ENCODE peak calls at places on chromosomes 1 and 21, in eight cellular contexts. One of them, this sample, is unnamed.

GRCh38 chr1:154808909-154809262 is 61.2 kb downstream of the KCNN3 start:
- DNase-seq in fibroblast of villous mesenchyme: no peak
- DNase-seq in activated T-helper 9 cell treated with anti-CD3 and anti-CD28 coated beads, Interleukin-2, amount 50 U/mL, for 16 hours: no peak
- DNase-seq in substantia nigra: no peak
- DNase-seq in kidney tubule cell: peak
- DNase-seq in GM13976: peak
- DNase-seq in activated CD8-positive, alpha-beta memory T cell treated with anti-CD3 and anti-CD28 coated beads for 24 hours: no peak
- DNase-seq in CD8-positive, alpha-beta memory T cell: no peak
- DNase-seq in this sample: no peak

GRCh38 chr21:26686278-26686677 is 113.2 kb upstream of the CYYR1 start:
- DNase-seq in substantia nigra: no peak
- DNase-seq in GM13976: peak
- DNase-seq in activated CD8-positive, alpha-beta memory T cell treated with anti-CD3 and anti-CD28 coated beads for 24 hours: no peak
- DNase-seq in kidney tubule cell: peak
- DNase-seq in CD8-positive, alpha-beta memory T cell: no peak
- DNase-seq in fibroblast of villous mesenchyme: peak
- DNase-seq in activated T-helper 9 cell treated with anti-CD3 and anti-CD28 coated beads, Interleukin-2, amount 50 U/mL, for 16 hours: no peak
- DNase-seq in this sample: no peak

GRCh38 chr21:29416268-29416667 is 117.5 kb downstream of the BACH1 start:
- DNase-seq in fibroblast of villous mesenchyme: no peak
- DNase-seq in GM13976: no peak
- DNase-seq in kidney tubule cell: peak
- DNase-seq in activated CD8-positive, alpha-beta memory T cell treated with anti-CD3 and anti-CD28 coated beads for 24 hours: no peak
- DNase-seq in CD8-positive, alpha-beta memory T cell: no peak
- DNase-seq in substantia nigra: no peak
- DNase-seq in activated T-helper 9 cell treated with anti-CD3 and anti-CD28 coated beads, Interleukin-2, amount 50 U/mL, for 16 hours: no peak
- DNase-seq in this sample: no peak

GRCh38 chr1:77542784-77543183 is 139.7 kb downstream of the ZZZ3 start:
- DNase-seq in substantia nigra: no peak
- DNase-seq in GM13976: no peak
- DNase-seq in activated CD8-positive, alpha-beta memory T cell treated with anti-CD3 and anti-CD28 coated beads for 24 hours: no peak
- DNase-seq in CD8-positive, alpha-beta memory T cell: no peak
- DNase-seq in fibroblast of villous mesenchyme: no peak
- DNase-seq in kidney tubule cell: no peak
- DNase-seq in activated T-helper 9 cell treated with anti-CD3 and anti-CD28 coated beads, Interleukin-2, amount 50 U/mL, for 16 hours: no peak
- DNase-seq in this sample: no peak

GRCh38 chr1:20440785-20441200 is 45.2 kb downstream of the CAMK2N1 start:
- DNase-seq in CD8-positive, alpha-beta memory T cell: peak
- DNase-seq in activated CD8-positive, alpha-beta memory T cell treated with anti-CD3 and anti-CD28 coated beads for 24 hours: peak
- DNase-seq in activated T-helper 9 cell treated with anti-CD3 and anti-CD28 coated beads, Interleukin-2, amount 50 U/mL, for 16 hours: peak
- DNase-seq in fibroblast of villous mesenchyme: peak
- DNase-seq in substantia nigra: no peak
- DNase-seq in GM13976: peak
- DNase-seq in kidney tubule cell: peak
- DNase-seq in this sample: no peak

GRCh38 chr1:64691631-64692030 is 53.2 kb upstream of the RAVER2 start:
- DNase-seq in fibroblast of villous mesenchyme: peak
- DNase-seq in substantia nigra: no peak
- DNase-seq in kidney tubule cell: peak
- DNase-seq in GM13976: no peak
- DNase-seq in activated T-helper 9 cell treated with anti-CD3 and anti-CD28 coated beads, Interleukin-2, amount 50 U/mL, for 16 hours: no peak
- DNase-seq in CD8-positive, alpha-beta memory T cell: no peak
- DNase-seq in activated CD8-positive, alpha-beta memory T cell treated with anti-CD3 and anti-CD28 coated beads for 24 hours: no peak
- DNase-seq in this sample: no peak

GRCh38 chr1:31297273-31298247 is 728 bp downstream of the ZCCHC17 start:
- DNase-seq in substantia nigra: no peak
- DNase-seq in activated T-helper 9 cell treated with anti-CD3 and anti-CD28 coated beads, Interleukin-2, amount 50 U/mL, for 16 hours: no peak
- DNase-seq in activated CD8-positive, alpha-beta memory T cell treated with anti-CD3 and anti-CD28 coated beads for 24 hours: no peak
- DNase-seq in GM13976: no peak
- DNase-seq in kidney tubule cell: peak
- DNase-seq in fibroblast of villous mesenchyme: peak
- DNase-seq in CD8-positive, alpha-beta memory T cell: no peak
- DNase-seq in this sample: no peak

GRCh38 chr1:245764040-245764439 is 609.3 kb downstream of the KIF26B start:
- DNase-seq in CD8-positive, alpha-beta memory T cell: no peak
- DNase-seq in kidney tubule cell: no peak
- DNase-seq in fibroblast of villous mesenchyme: no peak
- DNase-seq in GM13976: no peak
- DNase-seq in activated T-helper 9 cell treated with anti-CD3 and anti-CD28 coated beads, Interleukin-2, amount 50 U/mL, for 16 hours: no peak
- DNase-seq in activated CD8-positive, alpha-beta memory T cell treated with anti-CD3 and anti-CD28 coated beads for 24 hours: no peak
- DNase-seq in substantia nigra: no peak
- DNase-seq in this sample: no peak

GRCh38 chr1:87064981-87065380 is 150.5 kb downstream of the HS2ST1 start:
- DNase-seq in fibroblast of villous mesenchyme: no peak
- DNase-seq in substantia nigra: no peak
- DNase-seq in GM13976: no peak
- DNase-seq in CD8-positive, alpha-beta memory T cell: no peak
- DNase-seq in activated T-helper 9 cell treated with anti-CD3 and anti-CD28 coated beads, Interleukin-2, amount 50 U/mL, for 16 hours: no peak
- DNase-seq in kidney tubule cell: no peak
- DNase-seq in activated CD8-positive, alpha-beta memory T cell treated with anti-CD3 and anti-CD28 coated beads for 24 hours: no peak
- DNase-seq in this sample: no peak

GRCh38 chr1:16727190-16728111 is 12.9 kb upstream of the RNU1-4 start:
- DNase-seq in kidney tubule cell: peak
- DNase-seq in fibroblast of villous mesenchyme: peak
- DNase-seq in activated T-helper 9 cell treated with anti-CD3 and anti-CD28 coated beads, Interleukin-2, amount 50 U/mL, for 16 hours: peak
- DNase-seq in GM13976: peak
- DNase-seq in substantia nigra: no peak
- DNase-seq in activated CD8-positive, alpha-beta memory T cell treated with anti-CD3 and anti-CD28 coated beads for 24 hours: peak
- DNase-seq in CD8-positive, alpha-beta memory T cell: no peak
- DNase-seq in this sample: no peak

GRCh38 chr1:66968574-66968973 is 43.8 kb downstream of the MIER1 start:
- DNase-seq in substantia nigra: no peak
- DNase-seq in activated T-helper 9 cell treated with anti-CD3 and anti-CD28 coated beads, Interleukin-2, amount 50 U/mL, for 16 hours: no peak
- DNase-seq in fibroblast of villous mesenchyme: peak
- DNase-seq in GM13976: no peak
- DNase-seq in activated CD8-positive, alpha-beta memory T cell treated with anti-CD3 and anti-CD28 coated beads for 24 hours: no peak
- DNase-seq in kidney tubule cell: no peak
- DNase-seq in CD8-positive, alpha-beta memory T cell: no peak
- DNase-seq in this sample: no peak

GRCh38 chr1:3743826-3744225 is 8.4 kb upstream of the CCDC27 start:
- DNase-seq in GM13976: no peak
- DNase-seq in CD8-positive, alpha-beta memory T cell: no peak
- DNase-seq in fibroblast of villous mesenchyme: no peak
- DNase-seq in activated CD8-positive, alpha-beta memory T cell treated with anti-CD3 and anti-CD28 coated beads for 24 hours: no peak
- DNase-seq in kidney tubule cell: no peak
- DNase-seq in substantia nigra: no peak
- DNase-seq in activated T-helper 9 cell treated with anti-CD3 and anti-CD28 coated beads, Interleukin-2, amount 50 U/mL, for 16 hours: no peak
- DNase-seq in this sample: no peak

GRCh38 chr1:36906555-36906954 is 127.8 kb downstream of the GRIK3 start:
- DNase-seq in GM13976: no peak
- DNase-seq in activated CD8-positive, alpha-beta memory T cell treated with anti-CD3 and anti-CD28 coated beads for 24 hours: no peak
- DNase-seq in activated T-helper 9 cell treated with anti-CD3 and anti-CD28 coated beads, Interleukin-2, amount 50 U/mL, for 16 hours: no peak
- DNase-seq in CD8-positive, alpha-beta memory T cell: no peak
- DNase-seq in substantia nigra: no peak
- DNase-seq in fibroblast of villous mesenchyme: no peak
- DNase-seq in kidney tubule cell: no peak
- DNase-seq in this sample: no peak

GRCh38 chr1:82220754-82221153 is 420.0 kb downstream of the ADGRL2 start:
- DNase-seq in activated T-helper 9 cell treated with anti-CD3 and anti-CD28 coated beads, Interleukin-2, amount 50 U/mL, for 16 hours: no peak
- DNase-seq in fibroblast of villous mesenchyme: no peak
- DNase-seq in GM13976: no peak
- DNase-seq in substantia nigra: no peak
- DNase-seq in CD8-positive, alpha-beta memory T cell: no peak
- DNase-seq in kidney tubule cell: no peak
- DNase-seq in activated CD8-positive, alpha-beta memory T cell treated with anti-CD3 and anti-CD28 coated beads for 24 hours: no peak
- DNase-seq in this sample: no peak

GRCh38 chr1:91710261-91710660 is 175.7 kb downstream of the TGFBR3 start:
- DNase-seq in activated CD8-positive, alpha-beta memory T cell treated with anti-CD3 and anti-CD28 coated beads for 24 hours: no peak
- DNase-seq in activated T-helper 9 cell treated with anti-CD3 and anti-CD28 coated beads, Interleukin-2, amount 50 U/mL, for 16 hours: no peak
- DNase-seq in GM13976: no peak
- DNase-seq in kidney tubule cell: no peak
- DNase-seq in substantia nigra: no peak
- DNase-seq in CD8-positive, alpha-beta memory T cell: no peak
- DNase-seq in fibroblast of villous mesenchyme: no peak
- DNase-seq in this sample: no peak

GRCh38 chr1:198577444-198577843 is 37.0 kb upstream of the ATP6V1G3 start:
- DNase-seq in activated CD8-positive, alpha-beta memory T cell treated with anti-CD3 and anti-CD28 coated beads for 24 hours: no peak
- DNase-seq in activated T-helper 9 cell treated with anti-CD3 and anti-CD28 coated beads, Interleukin-2, amount 50 U/mL, for 16 hours: no peak
- DNase-seq in GM13976: no peak
- DNase-seq in substantia nigra: no peak
- DNase-seq in kidney tubule cell: no peak
- DNase-seq in fibroblast of villous mesenchyme: peak
- DNase-seq in CD8-positive, alpha-beta memory T cell: no peak
- DNase-seq in this sample: no peak

GRCh38 chr21:34617753-34618339 is 2.9 kb upstream of the RCAN1 start:
- DNase-seq in activated CD8-positive, alpha-beta memory T cell treated with anti-CD3 and anti-CD28 coated beads for 24 hours: no peak
- DNase-seq in CD8-positive, alpha-beta memory T cell: no peak
- DNase-seq in GM13976: no peak
- DNase-seq in fibroblast of villous mesenchyme: no peak
- DNase-seq in substantia nigra: no peak
- DNase-seq in kidney tubule cell: no peak
- DNase-seq in activated T-helper 9 cell treated with anti-CD3 and anti-CD28 coated beads, Interleukin-2, amount 50 U/mL, for 16 hours: no peak
- DNase-seq in this sample: no peak